ENCODE peak calls at places on chromosomes 16 and 17, in five cellular contexts. One of them, this sample, is unnamed.

GRCh38 chr16:9139965-9140364 is 48.5 kb downstream of the HAPSTR1 start:
- DNase-seq in brain pericyte: no peak
- DNase-seq in posterior vena cava: peak; percentile 40
- DNase-seq in uterus: no peak
- DNase-seq in DMS153: no peak
- DNase-seq in this sample: no peak

GRCh38 chr16:12951392-12951791 is 50.0 kb downstream of the SHISA9 start:
- DNase-seq in brain pericyte: no peak
- DNase-seq in posterior vena cava: no peak
- DNase-seq in uterus: no peak
- DNase-seq in DMS153: peak; percentile 22
- DNase-seq in this sample: no peak

GRCh38 chr16:82197540-82198240 is 27.7 kb upstream of the MPHOSPH6 start:
- DNase-seq in brain pericyte: no peak
- DNase-seq in posterior vena cava: no peak
- DNase-seq in uterus: peak; percentile 48
- DNase-seq in DMS153: no peak
- DNase-seq in this sample: no peak

GRCh38 chr17:46910179-46910927 is 12.6 kb upstream of the GOSR2 start:
- DNase-seq in brain pericyte: no peak
- DNase-seq in posterior vena cava: no peak
- DNase-seq in uterus: no peak
- DNase-seq in DMS153: peak; percentile 32
- DNase-seq in this sample: no peak

GRCh38 chr17:3724373-3725077 is 822 bp downstream of the HASPIN start:
- DNase-seq in brain pericyte: no peak
- DNase-seq in posterior vena cava: no peak
- DNase-seq in uterus: no peak
- DNase-seq in DMS153: no peak
- DNase-seq in this sample: no peak

GRCh38 chr17:30823425-30823824 is 1.1 kb downstream of the CRLF3 start:
- DNase-seq in brain pericyte: no peak
- DNase-seq in posterior vena cava: no peak
- DNase-seq in uterus: no peak
- DNase-seq in DMS153: no peak
- DNase-seq in this sample: no peak

GRCh38 chr17:37191219-37191618 is 184.6 kb upstream of the C17orf78 start:
- DNase-seq in brain pericyte: no peak
- DNase-seq in posterior vena cava: no peak
- DNase-seq in uterus: no peak
- DNase-seq in DMS153: no peak
- DNase-seq in this sample: no peak

GRCh38 chr16:67499159-67499558 is 15.8 kb upstream of the AGRP start:
- DNase-seq in brain pericyte: no peak
- DNase-seq in posterior vena cava: no peak
- DNase-seq in uterus: no peak
- DNase-seq in DMS153: no peak
- DNase-seq in this sample: no peak

GRCh38 chr16:14284371-14284770 is 213.3 kb downstream of the MRTFB start:
- DNase-seq in brain pericyte: no peak
- DNase-seq in posterior vena cava: peak; percentile 49
- DNase-seq in uterus: no peak
- DNase-seq in DMS153: no peak
- DNase-seq in this sample: no peak

GRCh38 chr17:7416323-7416722 is 3.8 kb upstream of the SPEM1 start:
- DNase-seq in brain pericyte: no peak
- DNase-seq in posterior vena cava: no peak
- DNase-seq in uterus: no peak
- DNase-seq in DMS153: no peak
- DNase-seq in this sample: no peak

GRCh38 chr16:64865037-64865696 is 256.7 kb downstream of the CDH11 start:
- DNase-seq in brain pericyte: no peak
- DNase-seq in posterior vena cava: no peak
- DNase-seq in uterus: no peak
- DNase-seq in DMS153: no peak
- DNase-seq in this sample: no peak

GRCh38 chr16:58036943-58037342 is 11.4 kb downstream of the MMP15 start:
- DNase-seq in brain pericyte: no peak
- DNase-seq in posterior vena cava: no peak
- DNase-seq in uterus: no peak
- DNase-seq in DMS153: no peak
- DNase-seq in this sample: no peak

GRCh38 chr17:33310296-33310695 is 17.2 kb upstream of the ASIC2 start:
- DNase-seq in brain pericyte: no peak
- DNase-seq in posterior vena cava: no peak
- DNase-seq in uterus: no peak
- DNase-seq in DMS153: no peak
- DNase-seq in this sample: no peak

GRCh38 chr16:51820176-51820575 is 669.1 kb upstream of the SALL1 start:
- DNase-seq in brain pericyte: no peak
- DNase-seq in posterior vena cava: no peak
- DNase-seq in uterus: no peak
- DNase-seq in DMS153: no peak
- DNase-seq in this sample: no peak

GRCh38 chr17:42055496-42055895 is 5.1 kb upstream of the C17orf113 start:
- DNase-seq in brain pericyte: no peak
- DNase-seq in posterior vena cava: no peak
- DNase-seq in uterus: no peak
- DNase-seq in DMS153: no peak
- DNase-seq in this sample: no peak

GRCh38 chr16:85715169-85716015 is 26.6 kb upstream of the GINS2 start:
- DNase-seq in brain pericyte: no peak
- DNase-seq in posterior vena cava: no peak
- DNase-seq in uterus: no peak
- DNase-seq in DMS153: peak; percentile 96
- DNase-seq in this sample: no peak

GRCh38 chr17:55433629-55434422 is 12.2 kb upstream of the MMD start:
- DNase-seq in brain pericyte: no peak
- DNase-seq in posterior vena cava: no peak
- DNase-seq in uterus: no peak
- DNase-seq in DMS153: no peak
- DNase-seq in this sample: no peak

GRCh38 chr17:20109121-20109520 is 100.0 kb downstream of the SPECC1 start:
- DNase-seq in brain pericyte: no peak
- DNase-seq in posterior vena cava: no peak
- DNase-seq in uterus: no peak
- DNase-seq in DMS153: no peak
- DNase-seq in this sample: no peak

GRCh38 chr17:7309628-7310027 is 2.2 kb downstream of the EIF5A start:
- DNase-seq in brain pericyte: no peak
- DNase-seq in posterior vena cava: no peak
- DNase-seq in uterus: no peak
- DNase-seq in DMS153: no peak
- DNase-seq in this sample: no peak

GRCh38 chr16:86572616-86573015 is 5.7 kb upstream of the FOXL1 start:
- DNase-seq in brain pericyte: no peak
- DNase-seq in posterior vena cava: no peak
- DNase-seq in uterus: no peak
- DNase-seq in DMS153: no peak
- DNase-seq in this sample: no peak

GRCh38 chr17:13031718-13032350 is 14.0 kb upstream of the ELAC2 start:
- DNase-seq in brain pericyte: no peak
- DNase-seq in posterior vena cava: no peak
- DNase-seq in uterus: peak; percentile 46
- DNase-seq in DMS153: no peak
- DNase-seq in this sample: no peak

GRCh38 chr16:23137818-23138217 is 11.4 kb downstream of the USP31 start:
- DNase-seq in brain pericyte: no peak
- DNase-seq in posterior vena cava: no peak
- DNase-seq in uterus: no peak
- DNase-seq in DMS153: no peak
- DNase-seq in this sample: no peak

GRCh38 chr17:32794533-32795246 is 82.2 kb downstream of the MYO1D start:
- DNase-seq in brain pericyte: no peak
- DNase-seq in posterior vena cava: no peak
- DNase-seq in uterus: no peak
- DNase-seq in DMS153: no peak
- DNase-seq in this sample: no peak

GRCh38 chr17:17877548-17878358 is 41.0 kb upstream of the SREBF1 start:
- DNase-seq in brain pericyte: peak; percentile 98
- DNase-seq in posterior vena cava: peak; percentile 95
- DNase-seq in uterus: peak; percentile 86
- DNase-seq in DMS153: no peak
- DNase-seq in this sample: no peak

GRCh38 chr16:78446486-78446885 is 347.0 kb downstream of the WWOX start:
- DNase-seq in brain pericyte: no peak
- DNase-seq in posterior vena cava: no peak
- DNase-seq in uterus: no peak
- DNase-seq in DMS153: no peak
- DNase-seq in this sample: no peak

This sample was measured in mesenteric fat pad.